ENCODE peak calls at places on chromosomes 11 and 22, in ten cellular contexts. H is retina; W is activated CD4-positive, CD25-positive, alpha-beta regulatory T cell; F is HL-60; Y is stimulated activated CD4-positive, alpha-beta T cell treated with anti-CD3 and anti-CD28 coated beads, Interleukin-2, amount 100 ng/mL, for 48 hours; T is activated CD4-positive, alpha-beta T cell treated with anti-CD3 and anti-CD28 coated beads, Interleukin-2, amount 10 ng/mL, durations not matched to agents 7 days and 5 days; L is AG09319; K is posterior cingulate gyrus; X is Kasumi-1; N is HEK293T. R is an unnamed sample.

GRCh38 chr22:27213291-27213690 is 555.9 kb downstream of the MIAT start:
- DNase-seq in H (no peak), W (no peak), F (no peak), Y (no peak), T (no peak), L (no peak), K (no peak), X (no peak), N (no peak), R (no peak)

GRCh38 chr11:132908017-132908810 is 624.1 kb downstream of the OPCML start:
- DNase-seq in H (no peak), W (no peak), F (no peak), Y (no peak), T (no peak), L (no peak), K (no peak), X (no peak), N (no peak), R (no peak)

GRCh38 chr22:46584081-46584903 is 35.9 kb upstream of the GRAMD4 start:
- DNase-seq in H (peak), W (no peak), F (no peak), Y (no peak), T (no peak), L (no peak), K (peak), X (no peak), N (peak), R (no peak)

GRCh38 chr11:64754124-64754918 is 5.5 kb downstream of the PYGM start:
- DNase-seq in H (no peak), W (no peak), F (no peak), Y (no peak), T (no peak), L (no peak), K (no peak), X (no peak), N (no peak), R (no peak)

GRCh38 chr11:47786373-47786772 is 19.2 kb upstream of the FNBP4 start:
- DNase-seq in H (no peak), W (no peak), F (no peak), Y (no peak), T (no peak), L (no peak), K (peak), X (no peak), N (no peak), R (no peak)

GRCh38 chr11:64971421-64972233 is at the start of gene MAJIN:
- DNase-seq in H (peak), W (peak), F (no peak), Y (peak), T (peak), L (no peak), K (peak), X (no peak), N (peak), R (no peak)

GRCh38 chr22:50627452-50627913 is 469 bp downstream of the ARSA start:
- DNase-seq in H (peak), W (no peak), F (no peak), Y (no peak), T (peak), L (no peak), K (no peak), X (no peak), N (no peak), R (no peak)

GRCh38 chr11:70063555-70063954 is 14.6 kb upstream of the ANO1 start:
- DNase-seq in H (no peak), W (no peak), F (no peak), Y (no peak), T (no peak), L (no peak), K (no peak), X (no peak), N (no peak), R (no peak)

GRCh38 chr11:133947298-133947905 is 9.4 kb downstream of the IGSF9B start:
- DNase-seq in H (no peak), W (peak), F (no peak), Y (no peak), T (peak), L (no peak), K (peak), X (peak), N (peak), R (no peak)

GRCh38 chr11:78083036-78083435 is 3.4 kb upstream of the NDUFC2 start:
- DNase-seq in H (peak), W (no peak), F (no peak), Y (no peak), T (no peak), L (no peak), K (no peak), X (no peak), N (no peak), R (no peak)

GRCh38 chr22:22037740-22038139 is 55.2 kb upstream of the TOP3B start:
- DNase-seq in H (no peak), W (no peak), F (no peak), Y (no peak), T (no peak), L (no peak), K (no peak), X (no peak), N (peak), R (no peak)

GRCh38 chr22:29798318-29798717 is 31.1 kb downstream of the UQCR10 start:
- DNase-seq in H (no peak), W (no peak), F (peak), Y (no peak), T (no peak), L (no peak), K (no peak), X (peak), N (no peak), R (no peak)

GRCh38 chr11:114321621-114322257 is 25.5 kb downstream of the NNMT start:
- DNase-seq in H (no peak), W (no peak), F (no peak), Y (no peak), T (no peak), L (peak), K (no peak), X (no peak), N (no peak), R (no peak)

GRCh38 chr11:130644187-130644586 is 195.7 kb downstream of the ADAMTS15 start:
- DNase-seq in H (no peak), W (no peak), F (no peak), Y (no peak), T (no peak), L (no peak), K (no peak), X (no peak), N (no peak), R (no peak)

GRCh38 chr11:296206-296975 is 2.9 kb downstream of the IFITM5 start:
- DNase-seq in H (no peak), W (no peak), F (no peak), Y (no peak), T (no peak), L (no peak), K (no peak), X (no peak), N (no peak), R (no peak)

GRCh38 chr22:43946391-43946680 is 8.9 kb upstream of the SAMM50 start:
- DNase-seq in H (no peak), W (no peak), F (no peak), Y (no peak), T (no peak), L (no peak), K (no peak), X (peak), N (peak), R (no peak)

GRCh38 chr22:48659393-48659792 is 1168.3 kb downstream of the BRD1 start:
- DNase-seq in H (no peak), W (no peak), F (no peak), Y (no peak), T (no peak), L (no peak), K (no peak), X (no peak), N (no peak), R (no peak)

GRCh38 chr11:27087425-27087824 is 46.8 kb downstream of the BBOX1 start:
- DNase-seq in H (no peak), W (no peak), F (no peak), Y (no peak), T (no peak), L (no peak), K (no peak), X (no peak), N (no peak), R (no peak)

GRCh38 chr11:79189604-79190003 is 251.2 kb downstream of the TENM4 start:
- DNase-seq in H (no peak), W (no peak), F (no peak), Y (no peak), T (no peak), L (no peak), K (no peak), X (no peak), N (no peak), R (no peak)

GRCh38 chr22:33050614-33051230 is 7.5 kb downstream of the SYN3 start:
- DNase-seq in H (no peak), W (no peak), F (no peak), Y (no peak), T (no peak), L (no peak), K (no peak), X (no peak), N (no peak), R (no peak)

GRCh38 chr11:35272391-35272821 is 133.4 kb downstream of the CD44 start:
- DNase-seq in H (no peak), W (no peak), F (peak), Y (peak), T (peak), L (no peak), K (no peak), X (no peak), N (no peak), R (peak)

GRCh38 chr11:35347921-35348331 is 71.4 kb downstream of the SLC1A2 start:
- DNase-seq in H (no peak), W (no peak), F (no peak), Y (no peak), T (no peak), L (peak), K (no peak), X (no peak), N (no peak), R (no peak)

GRCh38 chr22:44309137-44309536 is 3.6 kb downstream of the SHISAL1 start:
- DNase-seq in H (no peak), W (no peak), F (peak), Y (no peak), T (no peak), L (peak), K (no peak), X (no peak), N (no peak), R (no peak)

GRCh38 chr11:33897761-33898403 is 6.0 kb upstream of the LMO2 start:
- DNase-seq in H (no peak), W (no peak), F (no peak), Y (no peak), T (no peak), L (no peak), K (no peak), X (no peak), N (no peak), R (no peak)

GRCh38 chr22:42939451-42939881 is 75.5 kb downstream of the PACSIN2 start:
- DNase-seq in H (no peak), W (no peak), F (no peak), Y (no peak), T (no peak), L (no peak), K (no peak), X (no peak), N (no peak), R (no peak)

GRCh38 chr22:32308191-32308590 is 49.5 kb upstream of the RFPL3 start:
- DNase-seq in H (no peak), W (no peak), F (no peak), Y (no peak), T (no peak), L (no peak), K (no peak), X (no peak), N (no peak), R (no peak)

GRCh38 chr11:67665537-67666302 is 8.7 kb downstream of the ALDH3B2 start:
- DNase-seq in H (no peak), W (no peak), F (no peak), Y (no peak), T (no peak), L (no peak), K (no peak), X (no peak), N (no peak), R (no peak)